ENCODE peak calls at places on chromosomes 13 and 19, in five cellular contexts. C is CD4-positive, alpha-beta T cell; B is stimulated activated CD4-positive, alpha-beta T cell treated with anti-CD3 and anti-CD28 coated beads, Interleukin-1b, Interleukin-23, amount 100 ng/mL, for 24 hours; X is NCI-H345; N is EH. I is an unnamed sample.

GRCh38 chr19:16641695-16642094 is 13.7 kb upstream of the MED26 start:
- DNase-seq in C (no peak), B (no peak), X (no peak), N (no peak), I (no peak)

GRCh38 chr13:32318072-32318471 is 2.8 kb downstream of the BRCA2 start:
- DNase-seq in C (no peak), B (no peak), X (no peak), N (peak), I (peak)

GRCh38 chr13:109684836-109685602 is 101.4 kb downstream of the IRS2 start:
- DNase-seq in C (no peak), B (no peak), X (peak), N (no peak), I (no peak)

GRCh38 chr13:104114111-104114510 is 1047.9 kb upstream of the SLC10A2 start:
- DNase-seq in C (no peak), B (no peak), X (no peak), N (no peak), I (no peak)

GRCh38 chr19:20422616-20423205 is 142.9 kb downstream of the ZNF737 start:
- DNase-seq in C (no peak), B (no peak), X (no peak), N (no peak), I (peak)

GRCh38 chr19:38616265-38616664 is 1.5 kb downstream of the MAP4K1 start:
- DNase-seq in C (no peak), B (no peak), X (no peak), N (no peak), I (no peak)

GRCh38 chr13:109110159-109110558 is 480.7 kb downstream of the MYO16 start:
- DNase-seq in C (no peak), B (no peak), X (no peak), N (no peak), I (no peak)

GRCh38 chr19:5978606-5979552 is 939 bp upstream of the RANBP3 start:
- DNase-seq in C (no peak), B (no peak), X (no peak), N (no peak), I (no peak)

GRCh38 chr13:20221772-20222171 is 10.3 kb downstream of the GJB6 start:
- DNase-seq in C (no peak), B (no peak), X (no peak), N (no peak), I (peak)

GRCh38 chr13:98570929-98571372 is 6.0 kb downstream of the STK24 start:
- DNase-seq in C (no peak), B (no peak), X (no peak), N (peak), I (no peak)

GRCh38 chr13:107865643-107866006 is 349.7 kb downstream of the LIG4 start:
- DNase-seq in C (no peak), B (no peak), X (peak), N (no peak), I (no peak)

GRCh38 chr13:58960909-58961308 is 1202.8 kb downstream of the DIAPH3 start:
- DNase-seq in C (no peak), B (no peak), X (peak), N (no peak), I (no peak)